ENCODE peak calls at places on chromosomes 6 and 20, in five cellular contexts. W is aorta, C is fibroblast of lung, R is heart right ventricle, I is pancreas. V is an unnamed sample. For H3K4me1, the result is how much of the 10 kb centered on the place peaks cover.

GRCh38 chr6:136753624-136754023 is 38.7 kb downstream of the MAP3K5 start:
- DNase-seq in R (no peak), C (peak), W (no peak), I (no peak), V (no peak)

GRCh38 chr6:129364767-129365166 is 345.2 kb downstream of the ARHGAP18 start:
- DNase-seq in W (no peak), I (no peak), R (no peak), C (no peak), V (no peak)

GRCh38 chr6:20919677-20920385 is 385.6 kb downstream of the CDKAL1 start:
- DNase-seq in W (no peak), R (no peak), I (no peak), C (peak), V (no peak)

GRCh38 chr20:47146703-47147102 is 209.8 kb downstream of the ZMYND8 start:
- DNase-seq in R (no peak), I (no peak), C (peak), W (no peak), V (peak)

GRCh38 chr6:29516108-29516507 is 28.4 kb upstream of the MAS1L start:
- DNase-seq in W (no peak), R (no peak), C (peak), I (no peak), V (peak)

GRCh38 chr20:1302578-1303541 is 26.1 kb downstream of the SDCBP2 start:
- DNase-seq in I (no peak), R (no peak), C (peak), W (no peak), V (no peak)

GRCh38 chr20:24960302-24960801 is 11.3 kb downstream of the CST7 start:
- DNase-seq in R (no peak), C (no peak), I (peak), W (no peak), V (no peak)

GRCh38 chr6:35945650-35946025 is 24.7 kb upstream of the SRPK1 start:
- DNase-seq in R (no peak), I (no peak), W (no peak), C (peak), V (no peak)

GRCh38 chr6:89859744-89860143 is 30.1 kb downstream of the CASP8AP2 start:
- DNase-seq in W (no peak), C (no peak), R (no peak), I (no peak), V (no peak)

GRCh38 chr6:82917346-82918064 is 148.1 kb downstream of the UBE3D start:
- DNase-seq in C (peak), I (no peak), R (no peak), W (no peak), V (no peak)

GRCh38 chr6:77463308-77463880 is at the start of gene HTR1B:
- DNase-seq in W (peak), I (no peak), C (peak), R (no peak), V (peak)

GRCh38 chr6:135506270-135506997 is 8.9 kb upstream of the AHI1 start:
- DNase-seq in R (no peak), C (peak), W (no peak), I (no peak), V (peak)

DNA sequence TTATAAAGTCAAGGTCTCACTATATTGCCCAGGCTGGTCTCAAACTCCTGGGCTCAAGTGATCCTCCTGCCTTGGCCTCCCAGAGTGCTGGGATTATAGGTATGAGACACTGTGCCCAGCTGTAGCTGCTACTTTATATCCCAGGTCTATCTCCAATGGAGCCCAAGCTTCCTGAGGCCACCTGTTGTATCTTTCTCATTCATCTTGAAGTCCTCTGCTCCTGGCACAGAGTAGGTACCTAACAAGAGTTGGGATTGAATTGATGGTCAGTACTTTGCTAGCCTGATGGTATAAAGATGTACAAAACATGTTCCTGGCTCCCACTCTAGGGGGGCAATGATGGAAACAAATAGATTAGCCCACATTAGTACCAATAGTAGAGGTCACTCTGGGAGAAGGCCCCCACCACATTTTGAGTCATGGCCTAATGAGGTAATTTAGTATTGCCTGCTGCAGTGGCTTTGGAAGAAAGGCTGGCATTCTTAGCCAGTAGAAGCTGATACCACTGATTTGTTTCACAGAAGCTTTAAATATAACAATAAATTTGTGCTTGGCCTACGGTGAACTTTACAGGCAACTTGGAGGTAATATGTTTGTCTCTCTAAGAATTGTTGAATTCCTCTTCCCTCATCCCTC is 5.4 kb downstream of the PTPN1 start:
- DNase-seq in R (no peak), W (no peak), I (no peak), C (peak), V (no peak)
- H3K4me1 ChIP-seq in R (half or more), W (under half), I (under half), C (under half), V (half or more)

DNA sequence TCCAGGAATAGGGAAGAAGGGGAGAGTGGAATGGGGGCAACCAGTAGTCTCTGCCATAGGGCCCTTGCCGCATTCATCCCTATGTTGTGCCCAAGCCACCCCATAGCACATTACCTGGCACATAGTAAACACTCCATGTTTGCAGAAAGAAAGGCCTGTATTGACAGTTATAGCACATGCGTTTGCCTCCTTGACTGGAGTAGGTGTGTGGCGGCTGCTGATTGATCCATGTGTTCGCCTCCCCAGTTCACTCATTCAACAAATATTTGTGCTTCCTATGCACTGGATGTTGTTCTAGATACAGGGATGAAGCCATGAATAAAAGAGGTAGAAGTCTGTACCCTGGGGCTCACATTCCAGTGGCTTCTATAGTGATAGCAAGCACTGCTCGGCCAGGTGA is 19.8 kb upstream of the CCDC167 start:
- DNase-seq in C (no peak), R (no peak), I (no peak), W (no peak), V (no peak)
- H3K4me1 ChIP-seq in C (under half), R (under half), I (under half), W (under half), V (under half)

DNA sequence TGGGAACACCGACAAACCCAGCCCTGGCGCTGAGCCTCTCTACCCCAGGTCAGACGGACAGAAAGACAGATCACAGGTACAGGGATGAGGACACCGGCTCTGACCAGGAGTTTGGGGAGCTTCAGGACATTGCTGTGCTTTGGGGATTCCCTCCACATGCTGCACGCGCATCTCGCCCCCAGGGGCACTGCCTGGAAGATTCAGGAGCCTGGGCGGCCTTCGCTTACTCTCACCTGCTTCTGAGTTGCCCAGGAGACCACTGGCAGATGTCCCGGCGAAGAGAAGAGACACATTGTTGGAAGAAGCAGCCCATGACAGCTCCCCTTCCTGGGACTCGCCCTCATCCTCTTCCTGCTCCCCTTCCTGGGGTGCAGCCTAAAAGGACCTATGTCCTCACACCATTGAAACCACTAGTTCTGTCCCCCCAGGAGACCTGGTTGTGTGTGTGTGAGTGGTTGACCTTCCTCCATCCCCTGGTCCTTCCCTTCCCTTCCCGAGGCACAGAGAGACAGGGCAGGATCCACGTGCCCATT is 15.3 kb downstream of the VEGFA start:
- DNase-seq in W (no peak), R (no peak), C (no peak), I (no peak), V (no peak)
- H3K4me1 ChIP-seq in W (under half), R (under half), C (under half), I (under half), V (under half)

GRCh38 chr20:49248301-49248700 is 29.1 kb downstream of the DDX27 start:
- DNase-seq in W (no peak), I (no peak), R (no peak), C (no peak), V (no peak)

GRCh38 chr20:49248879-49249665 is 28.8 kb downstream of the ZNFX1 start:
- DNase-seq in I (no peak), W (no peak), C (no peak), R (no peak), V (no peak)

GRCh38 chr20:49245921-49246740 is 26.9 kb downstream of the DDX27 start:
- DNase-seq in C (peak), I (no peak), W (no peak), R (no peak), V (peak)

GRCh38 chr20:49247169-49247734 is 28.0 kb downstream of the DDX27 start:
- DNase-seq in C (no peak), I (no peak), R (no peak), W (no peak), V (no peak)

DNA sequence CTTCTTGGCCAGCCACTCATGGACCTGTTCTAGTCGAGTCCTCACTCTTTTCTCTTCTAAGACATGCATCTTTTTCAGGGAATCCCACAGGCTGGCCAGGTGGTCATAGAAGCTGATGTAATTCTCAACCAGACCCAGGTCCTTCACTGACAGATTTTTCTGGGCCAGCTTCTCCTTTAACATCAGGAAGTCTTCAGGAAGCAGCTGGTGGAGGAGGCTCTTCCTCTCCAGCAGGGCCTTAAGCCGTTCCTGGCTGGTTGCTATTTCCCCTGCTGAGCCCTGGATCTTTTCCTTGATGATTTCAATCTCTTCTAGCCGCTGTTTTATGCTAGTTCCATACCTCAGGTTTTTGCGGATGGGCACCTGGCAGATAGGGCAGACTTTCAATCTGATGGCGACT is 28.6 kb downstream of the DDX27 start:
- DNase-seq in W (no peak), C (no peak), R (no peak), I (no peak), V (no peak)
- H3K4me1 ChIP-seq in W (under half), C (under half), R (under half), I (under half), V (under half)

GRCh38 chr20:3900187-3900604 is 11.0 kb downstream of the PANK2 start:
- DNase-seq in R (no peak), W (no peak), C (peak), I (no peak), V (no peak)

GRCh38 chr20:3901028-3901746 is 12.0 kb downstream of the PANK2 start:
- DNase-seq in I (no peak), W (no peak), C (no peak), R (no peak), V (peak)

GRCh38 chr20:3904224-3904623 is 15.0 kb downstream of the PANK2 start:
- DNase-seq in R (no peak), C (no peak), I (no peak), W (no peak), V (no peak)

GRCh38 chr20:3902446-3902845 is 13.3 kb downstream of the PANK2 start:
- DNase-seq in R (no peak), I (no peak), C (no peak), W (no peak), V (no peak)

GRCh38 chr20:3902041-3902440 is 12.9 kb downstream of the PANK2 start:
- DNase-seq in C (no peak), I (no peak), W (no peak), R (no peak), V (no peak)
- H3K4me1 ChIP-seq in C (under half), I (under half), W (under half), R (half or more), V (under half)

GRCh38 chr6:4799912-4800311 is 23.7 kb downstream of the CDYL start:
- DNase-seq in W (no peak), C (no peak), I (no peak), R (no peak), V (no peak)

GRCh38 chr6:4794140-4794707 is 18.0 kb downstream of the CDYL start:
- DNase-seq in I (no peak), W (peak), R (peak), C (no peak), V (no peak)

GRCh38 chr6:4801491-4802118 is 25.4 kb downstream of the CDYL start:
- DNase-seq in W (no peak), I (no peak), C (no peak), R (no peak), V (no peak)

GRCh38 chr6:4800662-4801061 is 24.5 kb downstream of the CDYL start:
- DNase-seq in R (no peak), W (no peak), C (no peak), I (no peak), V (no peak)

DNA sequence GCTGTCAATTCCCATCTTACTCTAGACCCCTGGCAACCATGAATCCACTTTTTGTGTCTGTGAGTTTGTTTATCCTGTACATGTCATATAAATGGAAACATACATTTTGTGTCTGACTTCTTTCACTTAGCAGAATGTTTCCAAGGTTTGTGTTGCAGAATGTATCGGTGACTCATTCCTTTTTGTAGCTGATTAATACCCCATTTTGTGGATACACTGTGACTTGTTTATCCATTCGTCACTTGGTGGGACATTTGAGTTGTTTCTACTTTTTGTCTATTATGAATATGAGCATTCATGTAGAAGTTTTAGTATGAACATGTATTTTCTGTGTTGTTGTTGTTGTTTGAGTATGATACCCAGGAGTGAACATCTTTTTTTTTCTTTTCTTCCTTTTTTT is 21.4 kb downstream of the CDYL start:
- DNase-seq in W (no peak), R (no peak), C (peak), I (no peak), V (no peak)
- H3K4me1 ChIP-seq in W (under half), R (under half), C (under half), I (under half), V (under half)

V was measured in adipocyte.